ENCODE peak calls at places on chromosome X, in five cellular contexts. E is omental fat pad; W is mammary epithelial cell; Y is frontal cortex; L is activated naive CD8-positive, alpha-beta T cell treated with anti-CD3 and anti-CD28 coated beads, Interleukin-2, amount 50 U/mL, for 16 hours. N is an unnamed sample.

GRCh38 chrX:16892504-16893362 is 22.6 kb upstream of the RBBP7 start:
- DNase-seq in E (no peak), W (peak), Y (peak), L (no peak), N (peak)

GRCh38 chrX:41010188-41010846 is 74.9 kb upstream of the USP9X start:
- DNase-seq in L (peak), W (peak), E (peak), Y (peak), N (peak)

GRCh38 chrX:33183366-33183765 is 28.0 kb downstream of the DMD start:
- DNase-seq in L (no peak), W (peak), Y (peak), E (no peak), N (no peak)

GRCh38 chrX:319579-320125 is 1.1 kb upstream of the GTPBP6 start:
- DNase-seq in Y (no peak), L (no peak), W (no peak), E (no peak), N (no peak)

GRCh38 chrX:141341341-141341740 is 99.0 kb upstream of the SPANXC start:
- DNase-seq in W (peak), Y (no peak), E (no peak), L (no peak), N (peak)

GRCh38 chrX:71541546-71542022 is 8.7 kb downstream of the OGT start:
- DNase-seq in Y (no peak), L (no peak), E (no peak), W (peak), N (peak)

GRCh38 chrX:136251042-136251991 is at the start of gene MAP7D3:
- DNase-seq in Y (peak), E (no peak), W (peak), L (no peak), N (peak)

GRCh38 chrX:22950278-22951266 is 49.2 kb upstream of the DDX53 start:
- DNase-seq in Y (no peak), W (peak), L (no peak), E (no peak), N (peak)

GRCh38 chrX:44898411-44899221 is 25.6 kb downstream of the KDM6A start:
- DNase-seq in E (no peak), W (peak), Y (no peak), L (no peak), N (no peak)

GRCh38 chrX:110846071-110846470 is 50.5 kb upstream of the CHRDL1 start:
- DNase-seq in Y (no peak), E (no peak), L (no peak), W (no peak), N (no peak)

GRCh38 chrX:17621566-17622270 is 115.6 kb upstream of the SCML1 start:
- DNase-seq in Y (no peak), L (no peak), W (no peak), E (no peak), N (no peak)

GRCh38 chrX:150643271-150643670 is 49.9 kb upstream of the MTMR1 start:
- DNase-seq in Y (no peak), E (no peak), W (no peak), L (no peak), N (peak)

GRCh38 chrX:10016516-10017132 is 49.5 kb downstream of the CLDN34 start:
- DNase-seq in L (no peak), Y (no peak), E (no peak), W (no peak), N (no peak)

GRCh38 chrX:12308420-12308819 is 170.1 kb downstream of the FRMPD4 start:
- DNase-seq in L (no peak), E (no peak), W (no peak), Y (no peak), N (no peak)

GRCh38 chrX:63350551-63350950 is 581 bp downstream of the SPIN4 start:
- DNase-seq in W (peak), L (no peak), Y (no peak), E (no peak), N (peak)

GRCh38 chrX:130171446-130172126 is at the start of gene RAB33A:
- DNase-seq in W (no peak), L (no peak), E (no peak), Y (peak), N (no peak)

GRCh38 chrX:41621236-41621651 is 67.5 kb upstream of the GPR34 start:
- DNase-seq in Y (no peak), E (no peak), W (peak), L (no peak), N (no peak)

GRCh38 chrX:46863072-46863471 is 26.2 kb downstream of the RP2 start:
- DNase-seq in Y (no peak), L (no peak), E (no peak), W (no peak), N (no peak)

GRCh38 chrX:136711147-136711546 is 63.2 kb downstream of the CD40LG start:
- DNase-seq in W (peak), E (no peak), L (no peak), Y (no peak), N (peak)

GRCh38 chrX:111875881-111876280 is at the start of gene TRPC5OS:
- DNase-seq in L (no peak), W (no peak), Y (no peak), E (no peak), N (no peak)

GRCh38 chrX:53714580-53715335 is 28.2 kb upstream of the HUWE1 start:
- DNase-seq in W (peak), L (peak), Y (no peak), E (no peak), N (peak)

GRCh38 chrX:129933700-129934099 is 27.7 kb downstream of the UTP14A start:
- DNase-seq in E (no peak), Y (no peak), L (no peak), W (no peak), N (no peak)

N was measured in MCF 10A.